ENCODE peak calls at places on chromosomes 1 and 21, in seven cellular contexts. G is IMR-90, O is trophoblast cell, S is mesenchymal stem cell, P is mesendoderm, N is neuronal stem cell, E is H1. A is an unnamed sample.

GRCh38 chr1:186802388-186802787 is 26.4 kb upstream of the PLA2G4A start:
- DNase-seq in P (no peak), S (no peak), N (no peak), E (no peak), O (no peak), G (no peak), A (no peak)

GRCh38 chr1:219847215-219847855 is 81.0 kb downstream of the SLC30A10 start:
- DNase-seq in O (peak), N (no peak), P (no peak), E (no peak), G (no peak), S (no peak), A (no peak)

GRCh38 chr1:44609412-44609767 is 64.9 kb downstream of the TMEM53 start:
- DNase-seq in P (peak), O (peak), N (peak), G (peak), S (no peak), E (peak), A (peak)

GRCh38 chr1:198079432-198079951 is 77.3 kb upstream of the NEK7 start:
- DNase-seq in S (no peak), G (no peak), N (no peak), E (no peak), P (no peak), O (no peak), A (no peak)

GRCh38 chr1:16018749-16019515 is 1.1 kb upstream of the HSPB7 start:
- DNase-seq in O (peak), N (no peak), S (no peak), P (no peak), E (no peak), G (no peak), A (no peak)

GRCh38 chr1:101071470-101071886 is 45.9 kb upstream of the DPH5 start:
- DNase-seq in E (no peak), O (no peak), N (no peak), S (peak), P (no peak), G (peak), A (no peak)

GRCh38 chr1:23168079-23168461 is 586 bp downstream of the LUZP1 start:
- DNase-seq in G (no peak), S (no peak), O (no peak), E (no peak), N (no peak), P (no peak), A (peak)

GRCh38 chr1:89808429-89809117 is 12.3 kb upstream of the LRRC8D start:
- DNase-seq in O (peak), E (no peak), S (peak), P (peak), N (no peak), G (peak), A (peak)

GRCh38 chr1:47432071-47433036 is 5.5 kb upstream of the FOXD2 start:
- DNase-seq in E (peak), P (peak), S (peak), O (no peak), N (peak), G (peak), A (peak)

GRCh38 chr21:27298465-27298864 is 331.6 kb upstream of the ADAMTS5 start:
- DNase-seq in E (no peak), G (no peak), N (no peak), S (peak), O (no peak), P (no peak), A (no peak)

GRCh38 chr1:12542138-12542465 is 75.9 kb downstream of the DHRS3 start:
- DNase-seq in S (no peak), O (no peak), N (no peak), E (no peak), P (no peak), G (no peak), A (no peak)

GRCh38 chr1:226432586-226433360 is 24.9 kb upstream of the PARP1 start:
- DNase-seq in N (no peak), O (no peak), G (no peak), E (no peak), P (no peak), S (no peak), A (no peak)

GRCh38 chr21:42097860-42098259 is 26.7 kb downstream of the UMODL1 start:
- DNase-seq in P (no peak), O (peak), E (no peak), S (peak), N (no peak), G (peak), A (no peak)

GRCh38 chr1:163796394-163796821 is 474.7 kb downstream of the NUF2 start:
- DNase-seq in G (peak), P (peak), O (no peak), E (no peak), N (no peak), S (peak), A (no peak)

GRCh38 chr1:214108097-214108446 is 120.3 kb downstream of the PROX1 start:
- DNase-seq in S (no peak), E (no peak), O (no peak), P (no peak), N (no peak), G (no peak), A (no peak)

GRCh38 chr1:157862114-157863070 is 20.8 kb upstream of the CD5L start:
- DNase-seq in E (no peak), G (no peak), S (no peak), N (no peak), O (no peak), P (no peak), A (no peak)

GRCh38 chr1:7644906-7645750 is 126.0 kb upstream of the VAMP3 start:
- DNase-seq in O (no peak), N (no peak), S (no peak), G (peak), E (no peak), P (no peak), A (no peak)

GRCh38 chr1:61182049-61182448 is 99.7 kb downstream of the NFIA start:
- DNase-seq in P (no peak), E (no peak), N (no peak), G (peak), O (no peak), S (peak), A (no peak)

GRCh38 chr1:21621761-21622436 is 47.3 kb downstream of the RAP1GAP start:
- DNase-seq in S (no peak), O (no peak), E (no peak), N (no peak), G (no peak), P (no peak), A (no peak)

GRCh38 chr1:167720965-167721616 is 691 bp upstream of the MPZL1 start:
- DNase-seq in N (peak), O (no peak), P (peak), E (no peak), G (peak), S (peak), A (no peak)

GRCh38 chr1:216662681-216663080 is 60.5 kb downstream of the ESRRG start:
- DNase-seq in N (no peak), P (no peak), S (no peak), G (no peak), E (no peak), O (no peak), A (no peak)

GRCh38 chr1:245997471-245998258 is 509.4 kb downstream of the SMYD3 start:
- DNase-seq in E (no peak), O (peak), N (no peak), S (no peak), G (peak), P (no peak), A (no peak)

GRCh38 chr21:41741253-41742072 is 25.4 kb downstream of the RIPK4 start:
- DNase-seq in P (no peak), O (no peak), S (no peak), E (no peak), G (no peak), N (no peak), A (no peak)

GRCh38 chr1:97254731-97255463 is 533.3 kb downstream of the PTBP2 start:
- DNase-seq in P (no peak), S (no peak), G (no peak), E (no peak), N (no peak), O (no peak), A (no peak)

GRCh38 chr1:97258597-97258996 is 537.0 kb downstream of the PTBP2 start:
- DNase-seq in S (no peak), P (no peak), O (no peak), N (no peak), G (no peak), E (no peak), A (no peak)

GRCh38 chr1:97252076-97252475 is 530.5 kb downstream of the PTBP2 start:
- DNase-seq in N (no peak), O (peak), P (no peak), G (peak), S (peak), E (no peak), A (no peak)

GRCh38 chr1:97247196-97247595 is 525.6 kb downstream of the PTBP2 start:
- DNase-seq in P (no peak), E (no peak), N (no peak), G (peak), O (no peak), S (no peak), A (no peak)

DNA sequence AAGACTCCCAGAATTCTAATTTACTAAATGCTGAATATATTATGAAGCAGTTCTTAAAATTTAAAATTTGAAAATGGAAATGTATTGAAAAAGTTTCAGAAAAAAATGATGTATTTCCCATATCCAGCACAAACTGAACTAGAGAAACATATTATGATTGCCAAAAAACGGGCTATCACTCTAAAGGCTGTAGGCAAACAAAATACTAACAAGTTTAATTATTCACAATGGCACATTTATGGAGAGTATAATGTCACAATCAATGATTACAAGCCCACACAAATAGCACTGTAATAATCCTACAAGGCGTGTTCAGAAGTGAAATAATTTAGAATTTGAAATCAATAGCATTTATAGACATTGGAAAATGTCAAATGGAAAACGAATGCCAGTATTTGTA is 531.3 kb downstream of the PTBP2 start:
- DNase-seq in P (no peak), O (no peak), S (no peak), G (no peak), E (no peak), N (no peak), A (no peak)
- H3K18ac ChIP-seq in P (no peak), O (no peak), S (no peak), G (no peak), E (no peak), N (no peak), A (no peak)

DNA sequence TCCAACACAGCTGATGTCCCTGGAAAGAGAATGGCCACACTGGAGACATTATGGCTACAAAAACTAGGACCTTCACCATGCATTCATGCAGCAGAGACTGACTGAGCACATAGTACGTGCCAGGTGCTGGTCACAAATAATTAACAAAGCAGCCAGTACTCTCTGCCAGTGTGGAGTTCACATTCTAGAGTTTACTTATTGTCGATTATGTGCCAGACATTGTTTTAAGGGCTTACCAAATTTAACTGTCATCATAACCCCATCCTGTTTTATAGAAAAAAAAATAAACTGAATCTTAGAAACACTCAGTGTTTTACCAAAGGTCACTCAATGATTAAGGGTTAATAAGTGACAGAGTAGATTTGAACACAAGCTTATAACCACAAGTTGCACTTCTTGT is 143.3 kb downstream of the RRAGC start:
- DNase-seq in E (no peak), N (no peak), S (no peak), P (no peak), O (no peak), G (no peak), A (no peak)
- H3K18ac ChIP-seq in E (no peak), N (no peak), S (no peak), P (no peak), O (no peak), G (no peak), A (no peak)

GRCh38 chr1:173749137-173749536 is 34.4 kb downstream of the KLHL20 start:
- DNase-seq in E (no peak), O (no peak), P (no peak), N (no peak), G (peak), S (no peak), A (no peak)
- H3K18ac ChIP-seq in E (no peak), O (no peak), P (no peak), N (no peak), G (no peak), S (no peak), A (no peak)

DNA sequence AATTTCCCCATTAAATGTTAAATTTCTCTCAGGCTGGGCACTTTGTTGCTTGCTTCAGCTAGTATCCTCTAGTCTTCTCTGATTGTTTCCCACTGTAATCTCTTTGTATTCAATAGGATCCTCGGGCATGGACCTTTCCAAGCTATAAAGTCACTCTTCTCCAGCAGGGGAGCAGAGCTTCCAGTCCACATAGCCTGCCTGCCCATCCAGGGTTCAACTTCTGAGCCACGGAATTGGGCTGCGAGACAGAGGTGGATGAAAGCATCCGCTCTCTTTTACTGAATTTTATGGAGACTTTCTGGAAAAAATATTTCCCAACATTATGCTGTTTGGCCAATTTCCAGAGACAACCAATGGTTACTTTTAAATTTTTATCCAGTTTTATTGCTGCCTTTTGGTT is 1.1 kb upstream of the CFHR5 start:
- DNase-seq in E (no peak), N (no peak), O (no peak), G (no peak), P (no peak), S (no peak), A (no peak)
- H3K18ac ChIP-seq in E (no peak), N (no peak), O (no peak), G (no peak), P (no peak), S (no peak), A (no peak)

GRCh38 chr1:30623431-30623830 is 100.0 kb downstream of the MATN1 start:
- DNase-seq in S (no peak), G (no peak), N (no peak), O (no peak), E (no peak), P (no peak), A (no peak)

GRCh38 chr1:30629501-30629900 is 93.9 kb downstream of the MATN1 start:
- DNase-seq in N (no peak), E (no peak), O (no peak), P (no peak), G (no peak), S (no peak), A (no peak)

GRCh38 chr1:30631700-30632099 is 91.7 kb downstream of the MATN1 start:
- DNase-seq in S (no peak), O (no peak), E (no peak), P (no peak), G (no peak), N (no peak), A (no peak)

GRCh38 chr1:30627994-30628393 is 95.4 kb downstream of the MATN1 start:
- DNase-seq in O (no peak), E (no peak), P (no peak), S (no peak), G (no peak), N (no peak), A (no peak)

GRCh38 chr1:30627206-30627605 is 96.2 kb downstream of the MATN1 start:
- DNase-seq in N (no peak), O (no peak), S (no peak), G (no peak), P (no peak), E (no peak), A (no peak)
- H3K18ac ChIP-seq in N (no peak), O (no peak), S (no peak), G (no peak), P (no peak), E (no peak), A (no peak)

GRCh38 chr1:10278880-10279279 is 68.5 kb downstream of the KIF1B start:
- DNase-seq in O (no peak), N (no peak), S (no peak), P (no peak), G (no peak), E (no peak), A (no peak)

GRCh38 chr1:10286244-10286643 is 75.9 kb downstream of the KIF1B start:
- DNase-seq in O (no peak), N (no peak), G (peak), S (peak), E (no peak), P (no peak), A (no peak)

GRCh38 chr1:10283318-10283984 is 73.1 kb downstream of the KIF1B start:
- DNase-seq in G (no peak), O (peak), E (no peak), N (no peak), S (no peak), P (peak), A (no peak)

DNA sequence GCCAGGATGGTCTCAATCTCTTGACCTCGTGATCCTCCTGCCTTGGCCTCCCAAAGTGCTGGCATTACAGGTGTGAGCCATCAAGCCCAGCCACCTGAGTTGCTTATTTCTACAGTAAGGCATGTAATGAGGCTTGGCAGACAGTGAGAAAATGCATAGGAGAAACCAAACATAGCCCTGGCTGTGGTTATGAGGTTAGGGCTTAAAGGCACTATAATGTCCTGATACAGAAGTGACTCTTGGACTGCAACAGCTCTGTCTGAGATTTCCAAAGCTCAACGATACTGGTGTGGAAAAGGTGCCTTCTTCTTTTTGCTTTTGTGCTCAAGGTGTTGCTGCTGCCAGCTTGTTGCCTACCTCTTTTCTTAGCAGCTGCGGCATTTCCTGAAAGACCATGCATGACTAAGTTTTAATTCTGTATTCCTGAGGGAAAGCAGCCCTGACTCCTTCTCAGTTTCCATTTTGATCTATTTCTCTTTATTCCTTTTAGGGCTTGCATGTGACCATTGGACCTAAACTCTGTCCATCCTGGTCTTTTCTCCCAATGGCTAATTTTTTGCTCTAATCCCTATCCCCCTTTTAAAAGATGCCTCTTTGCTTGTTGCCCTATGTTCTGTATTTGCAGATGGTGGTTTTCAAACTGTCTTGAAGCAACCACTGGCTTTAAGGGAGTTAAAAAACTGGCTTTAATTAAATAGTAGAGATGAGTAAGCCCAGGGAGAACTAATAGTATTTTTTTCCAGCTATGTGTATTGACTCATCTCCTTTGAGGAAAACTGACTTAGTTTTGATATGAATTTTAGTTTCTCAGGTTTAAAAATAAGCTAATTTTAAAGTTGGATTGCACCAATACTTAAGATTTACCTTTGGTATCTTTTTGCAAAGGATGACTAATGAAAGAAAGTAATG is 70.3 kb downstream of the KIF1B start:
- DNase-seq in P (no peak), S (peak), O (no peak), E (no peak), N (no peak), G (peak), A (no peak)
- H3K18ac ChIP-seq in P (no peak), S (no peak), O (no peak), E (no peak), N (no peak), G (no peak), A (no peak)

GRCh38 chr1:18693256-18694098 is 62.8 kb downstream of the PAX7 start:
- DNase-seq in E (peak), O (no peak), P (peak), G (no peak), S (no peak), N (peak), A (peak)
- H3K18ac ChIP-seq in E (peak), O (no peak), P (no peak), G (no peak), S (no peak), N (peak), A (no peak)

A was measured in H9.